ENCODE peak calls at places on chromosome 4, in ten cellular contexts. V, E, Q, G, T, Z, R, A, X and C are unnamed samples.

GRCh38 chr4:78543424-78544238 is 7.9 kb upstream of the ANXA3 start:
- DNase-seq in V (peak; percentile 53), E (no peak), Q (no peak), G (no peak), T (no peak), Z (no peak), R (no peak), A (no peak), X (no peak), C (no peak)

GRCh38 chr4:122533841-122534240 is 77.3 kb upstream of the IL2 start:
- DNase-seq in V (no peak), E (no peak), Q (no peak), G (no peak), T (no peak), Z (no peak), R (no peak), A (no peak), X (no peak), C (no peak)

GRCh38 chr4:89410687-89411086 is 103.1 kb upstream of the GPRIN3 start:
- DNase-seq in V (peak; percentile 65), E (peak; percentile 52), Q (no peak), G (no peak), T (peak; percentile 43), Z (no peak), R (no peak), A (no peak), X (no peak), C (no peak)

GRCh38 chr4:103478729-103479128 is 241.1 kb downstream of the TACR3 start:
- DNase-seq in V (peak; percentile 25), E (no peak), Q (no peak), G (no peak), T (no peak), Z (no peak), R (no peak), A (no peak), X (no peak), C (no peak)

GRCh38 chr4:111821342-111821741 is 323.9 kb upstream of the FAM241A start:
- DNase-seq in V (no peak), E (no peak), Q (no peak), G (no peak), T (no peak), Z (no peak), R (no peak), A (no peak), X (no peak), C (no peak)

GRCh38 chr4:4758708-4759107 is 100.8 kb upstream of the MSX1 start:
- DNase-seq in V (no peak), E (no peak), Q (no peak), G (no peak), T (no peak), Z (no peak), R (no peak), A (no peak), X (no peak), C (no peak)

GRCh38 chr4:185203380-185204237 is at the start of gene CFAP97:
- DNase-seq in V (peak; percentile 98), E (peak; percentile 87), Q (peak; percentile 95), G (peak; percentile 77), T (peak; percentile 93), Z (peak; percentile 85), R (peak; percentile 85), A (peak; percentile 90), X (peak; percentile 92), C (peak; percentile 89)

GRCh38 chr4:98609946-98610345 is 48.5 kb downstream of the TSPAN5 start:
- DNase-seq in V (peak; percentile 72), E (peak; percentile 45), Q (no peak), G (peak; percentile 6), T (no peak), Z (no peak), R (no peak), A (no peak), X (no peak), C (no peak)

GRCh38 chr4:108502366-108502765 is 118.0 kb upstream of the RPL34 start:
- DNase-seq in V (no peak), E (no peak), Q (no peak), G (no peak), T (no peak), Z (no peak), R (no peak), A (no peak), X (no peak), C (no peak)
- H3K4me3 ChIP-seq in V (no peak overlapping the region), E (no peak overlapping the region), Q (no peak overlapping the region), G (no peak overlapping the region), T (no peak overlapping the region), Z (no peak overlapping the region), R (no peak overlapping the region), A (no peak overlapping the region), X (no peak overlapping the region), C (no peak overlapping the region)

GRCh38 chr4:792729-793108 is 33.2 kb downstream of the CPLX1 start:
- DNase-seq in V (no peak), E (no peak), Q (no peak), G (no peak), T (no peak), Z (no peak), R (no peak), A (no peak), X (no peak), C (no peak)

GRCh38 chr4:791866-792630 is 33.9 kb downstream of the CPLX1 start:
- DNase-seq in V (peak; percentile 37), E (no peak), Q (no peak), G (no peak), T (no peak), Z (peak; percentile 21), R (peak; percentile 54), A (no peak), X (no peak), C (no peak)

GRCh38 chr4:790466-790820 is 35.5 kb downstream of the CPLX1 start:
- DNase-seq in V (no peak), E (no peak), Q (no peak), G (no peak), T (no peak), Z (no peak), R (no peak), A (no peak), X (no peak), C (no peak)

GRCh38 chr4:789571-790465 is 36.1 kb downstream of the CPLX1 start:
- DNase-seq in V (no peak), E (no peak), Q (no peak), G (no peak), T (no peak), Z (no peak), R (no peak), A (no peak), X (no peak), C (no peak)

DNA sequence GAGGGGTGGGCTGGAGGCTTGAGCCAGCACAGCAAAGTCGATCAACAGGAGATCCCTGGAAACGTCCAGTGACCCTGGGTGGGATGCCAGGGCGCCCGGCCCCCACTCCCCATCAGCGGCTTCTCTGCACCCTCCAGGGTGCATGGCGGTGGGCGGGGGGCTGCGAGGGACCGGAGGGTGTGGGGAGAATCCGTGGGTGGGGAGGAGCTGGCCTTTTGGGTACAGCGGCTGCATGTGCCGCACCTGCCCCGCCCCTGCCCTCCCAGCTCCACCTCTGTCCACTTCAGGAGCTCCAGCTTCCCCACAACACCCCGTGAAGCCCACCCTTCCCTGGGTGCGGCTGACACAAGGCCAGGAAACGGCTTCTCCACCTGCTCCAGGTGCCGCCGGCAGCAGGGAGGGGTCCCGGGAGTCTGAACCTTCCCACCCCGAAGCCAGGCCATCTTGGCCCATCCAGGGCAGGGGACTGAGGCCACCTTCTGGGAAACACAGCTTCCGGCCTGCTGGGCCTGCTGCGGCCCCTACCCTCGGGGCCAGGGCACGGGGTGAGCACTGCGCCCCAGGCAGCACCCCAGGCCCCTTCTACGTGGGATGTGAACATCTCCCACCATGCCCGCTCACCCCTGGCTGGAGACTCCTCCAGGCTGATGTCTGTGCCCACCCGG is 34.6 kb downstream of the CPLX1 start:
- DNase-seq in V (no peak), E (no peak), Q (no peak), G (no peak), T (no peak), Z (no peak), R (no peak), A (no peak), X (no peak), C (no peak)
- H3K27me3 ChIP-seq in V (peaks cover 54% of the 10 kb centered on the region), E (peaks cover 77% of the 10 kb centered on the region), Q (peaks cover 66% of the 10 kb centered on the region), G (peaks cover 79% of the 10 kb centered on the region), T (peaks cover 86% of the 10 kb centered on the region), Z (peaks cover 18% of the 10 kb centered on the region), R (peaks cover 15% of the 10 kb centered on the region), A (peaks cover 19% of the 10 kb centered on the region), X (peaks cover 91% of the 10 kb centered on the region), C (peaks cover 2% of the 10 kb centered on the region)

GRCh38 chr4:71259911-71260331 is 78.9 kb upstream of the SLC4A4 start:
- DNase-seq in V (no peak), E (no peak), Q (no peak), G (no peak), T (no peak), Z (no peak), R (no peak), A (no peak), X (no peak), C (no peak)

GRCh38 chr4:71260544-71260943 is 78.3 kb upstream of the SLC4A4 start:
- DNase-seq in V (peak; percentile 23), E (no peak), Q (no peak), G (no peak), T (no peak), Z (no peak), R (no peak), A (no peak), X (no peak), C (no peak)

GRCh38 chr4:71261001-71261400 is 77.8 kb upstream of the SLC4A4 start:
- DNase-seq in V (no peak), E (no peak), Q (no peak), G (no peak), T (no peak), Z (no peak), R (no peak), A (no peak), X (peak; percentile 23), C (no peak)

GRCh38 chr4:71262161-71262560 is 76.7 kb upstream of the SLC4A4 start:
- DNase-seq in V (no peak), E (peak; percentile 62), Q (no peak), G (no peak), T (peak; percentile 62), Z (no peak), R (no peak), A (no peak), X (no peak), C (no peak)

DNA sequence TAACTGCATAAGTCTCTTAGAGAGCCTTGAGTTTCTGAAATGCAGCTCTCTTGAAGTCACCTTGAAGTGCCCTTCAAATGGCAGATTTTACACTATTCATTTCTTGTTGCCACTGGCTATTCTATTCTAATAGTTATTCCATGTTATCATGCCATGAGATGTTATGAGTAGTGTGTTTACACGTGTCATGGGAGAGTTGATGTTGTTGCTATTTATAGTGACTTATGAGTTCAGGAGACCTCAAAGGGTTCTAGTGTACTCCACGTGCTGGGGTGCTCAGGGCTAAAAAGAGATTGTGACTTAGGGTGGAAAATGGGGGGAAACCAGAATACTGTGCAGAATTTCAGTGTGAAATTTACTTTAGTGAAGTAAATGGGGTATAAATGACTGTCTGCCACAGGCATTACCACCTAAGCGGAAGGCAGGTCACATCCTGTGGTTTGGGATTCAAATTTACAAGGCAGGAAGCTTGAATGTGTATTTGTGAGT is 77.1 kb upstream of the SLC4A4 start:
- DNase-seq in V (no peak), E (peak; percentile 37), Q (no peak), G (no peak), T (peak; percentile 72), Z (no peak), R (no peak), A (no peak), X (no peak), C (no peak)
- H3K4me3 ChIP-seq in V (no peak overlapping the region), E (no peak overlapping the region), Q (no peak overlapping the region), G (no peak overlapping the region), T (no peak overlapping the region), Z (no peak overlapping the region), R (no peak overlapping the region), A (no peak overlapping the region), X (no peak overlapping the region), C (no peak overlapping the region)

GRCh38 chr4:168835880-168836454 is 174.1 kb downstream of the CBR4 start:
- DNase-seq in V (no peak), E (no peak), Q (no peak), G (no peak), T (no peak), Z (no peak), R (no peak), A (no peak), X (no peak), C (no peak)
- H3K27me3 ChIP-seq in V (no peaks in the 10 kb centered on the region), E (no peaks in the 10 kb centered on the region), Q (no peaks in the 10 kb centered on the region), G (no peaks in the 10 kb centered on the region), T (no peaks in the 10 kb centered on the region), Z (peaks cover 15% of the 10 kb centered on the region), R (peaks cover 21% of the 10 kb centered on the region), A (no peaks in the 10 kb centered on the region), X (peaks cover 14% of the 10 kb centered on the region), C (no peaks in the 10 kb centered on the region)